ENCODE peak calls at places on chromosomes 13 and 19, in five cellular contexts. X, S, I, K and J are unnamed samples.
A peak's percentile ranks its signal among the peaks of the same experiment; 100 is the strongest.

GRCh38 chr19:44401108-44401786 is at the start of gene ZNF285:
- DNase-seq in I (peak; percentile 97), K (peak; percentile 94), S (peak; percentile 52), X (peak; percentile 97), J (peak; percentile 94)

GRCh38 chr19:41541990-41542584 is 33.9 kb upstream of the CEACAM21 start:
- DNase-seq in I (peak; percentile 51), S (no peak), X (peak; percentile 74), K (peak; percentile 66), J (no peak)

GRCh38 chr19:43371909-43372308 is 18.4 kb downstream of the CD177 start:
- DNase-seq in S (no peak), X (no peak), K (no peak), I (no peak), J (no peak)

GRCh38 chr13:48813518-48813917 is 159.8 kb downstream of the CYSLTR2 start:
- DNase-seq in S (no peak), K (no peak), X (no peak), I (no peak), J (no peak)

GRCh38 chr13:52128714-52129700 is at the start of gene NEK5:
- DNase-seq in I (peak; percentile 89), K (peak; percentile 64), X (peak; percentile 78), S (no peak), J (no peak)

GRCh38 chr19:57008432-57008831 is 111.4 kb upstream of the USP29 start:
- DNase-seq in I (no peak), K (no peak), X (no peak), S (no peak), J (no peak)

GRCh38 chr19:30236587-30236986 is 135.6 kb upstream of the ZNF536 start:
- DNase-seq in S (no peak), X (no peak), K (no peak), I (no peak), J (no peak)

GRCh38 chr19:41646589-41647204 is 19.8 kb upstream of the CEACAM4 start:
- DNase-seq in S (no peak), I (no peak), X (no peak), K (no peak), J (no peak)

GRCh38 chr19:609001-609340 is 19.3 kb downstream of the HCN2 start:
- DNase-seq in I (no peak), X (peak; percentile 56), K (peak; percentile 67), S (no peak), J (no peak)

GRCh38 chr13:112179995-112180394 is 113.0 kb downstream of the SOX1 start:
- DNase-seq in K (no peak), I (no peak), X (no peak), S (no peak), J (no peak)

GRCh38 chr19:48398329-48399235 is 5.1 kb downstream of the GRIN2D start:
- DNase-seq in K (peak; percentile 83), X (peak; percentile 85), I (peak; percentile 77), S (peak; percentile 21), J (peak; percentile 41)

GRCh38 chr13:32309812-32310706 is 5.1 kb downstream of the ZAR1L start:
- DNase-seq in X (peak; percentile 21), I (peak; percentile 70), S (no peak), K (peak; percentile 34), J (peak; percentile 39)

GRCh38 chr19:24000656-24001055 is 86.0 kb downstream of the ZNF726 start:
- DNase-seq in S (no peak), X (no peak), I (no peak), K (no peak), J (no peak)

GRCh38 chr13:40787062-40787461 is 2.3 kb upstream of the SLC25A15 start:
- DNase-seq in S (no peak), K (no peak), I (no peak), X (no peak), J (no peak)

GRCh38 chr13:44786724-44787123 is 202.5 kb downstream of the NUFIP1 start:
- DNase-seq in X (no peak), S (no peak), K (no peak), I (no peak), J (no peak)

GRCh38 chr13:100203696-100204367 is 114.9 kb downstream of the PCCA start:
- DNase-seq in X (no peak), K (no peak), S (no peak), I (no peak), J (no peak)

GRCh38 chr19:33251526-33252090 is 26.0 kb upstream of the SLC7A10 start:
- DNase-seq in I (no peak), X (no peak), S (no peak), K (no peak), J (no peak)

GRCh38 chr19:778910-779653 is 18.2 kb upstream of the PTBP1 start:
- DNase-seq in I (no peak), K (no peak), X (no peak), S (no peak), J (peak; percentile 82)

GRCh38 chr13:39575641-39576238 is 27.3 kb downstream of the LHFPL6 start:
- DNase-seq in X (no peak), K (no peak), S (no peak), I (no peak), J (no peak)

GRCh38 chr13:27406178-27406939 is 18.1 kb upstream of the GTF3A start:
- DNase-seq in K (no peak), X (no peak), S (no peak), I (peak; percentile 35), J (no peak)

GRCh38 chr19:491146-491741 is 5.0 kb upstream of the MADCAM1 start:
- DNase-seq in S (no peak), K (no peak), X (no peak), I (no peak), J (no peak)

GRCh38 chr19:13181747-13182388 is 31.7 kb downstream of the IER2 start:
- DNase-seq in K (peak; percentile 58), I (peak; percentile 19), X (no peak), S (no peak), J (no peak)

GRCh38 chr19:16289594-16289993 is 35.0 kb upstream of the KLF2 start:
- DNase-seq in K (no peak), I (no peak), X (no peak), S (no peak), J (no peak)

GRCh38 chr19:15091918-15092753 is 10.1 kb downstream of the OR1I1 start:
- DNase-seq in I (peak; percentile 73), S (no peak), X (peak; percentile 45), K (no peak), J (peak; percentile 44)

DNA sequence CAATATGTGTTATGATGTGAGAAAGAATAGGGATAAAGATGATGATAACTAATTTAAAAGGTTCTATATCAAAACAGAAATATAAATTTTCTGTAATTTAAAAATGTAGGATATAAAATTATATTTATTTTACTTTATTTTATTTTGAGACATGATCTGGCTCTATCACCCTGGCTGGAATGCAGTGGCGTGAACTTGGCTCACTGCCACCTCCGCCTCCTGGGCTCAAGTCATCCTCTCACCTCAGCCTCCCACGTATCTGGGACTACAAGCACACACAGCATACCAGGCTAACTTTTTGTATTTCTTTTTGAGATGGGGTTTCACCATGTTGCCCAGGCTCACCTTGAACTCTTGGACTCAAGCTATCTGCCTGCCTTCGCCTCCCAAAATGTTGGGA is 214.9 kb upstream of the SLITRK1 start:
- DNase-seq in X (no peak), K (no peak), S (no peak), I (no peak), J (no peak)
- TF ChIP-seq CTCF in X (no peak), K (no peak), S (no peak), I (no peak), J (no peak)

DNA sequence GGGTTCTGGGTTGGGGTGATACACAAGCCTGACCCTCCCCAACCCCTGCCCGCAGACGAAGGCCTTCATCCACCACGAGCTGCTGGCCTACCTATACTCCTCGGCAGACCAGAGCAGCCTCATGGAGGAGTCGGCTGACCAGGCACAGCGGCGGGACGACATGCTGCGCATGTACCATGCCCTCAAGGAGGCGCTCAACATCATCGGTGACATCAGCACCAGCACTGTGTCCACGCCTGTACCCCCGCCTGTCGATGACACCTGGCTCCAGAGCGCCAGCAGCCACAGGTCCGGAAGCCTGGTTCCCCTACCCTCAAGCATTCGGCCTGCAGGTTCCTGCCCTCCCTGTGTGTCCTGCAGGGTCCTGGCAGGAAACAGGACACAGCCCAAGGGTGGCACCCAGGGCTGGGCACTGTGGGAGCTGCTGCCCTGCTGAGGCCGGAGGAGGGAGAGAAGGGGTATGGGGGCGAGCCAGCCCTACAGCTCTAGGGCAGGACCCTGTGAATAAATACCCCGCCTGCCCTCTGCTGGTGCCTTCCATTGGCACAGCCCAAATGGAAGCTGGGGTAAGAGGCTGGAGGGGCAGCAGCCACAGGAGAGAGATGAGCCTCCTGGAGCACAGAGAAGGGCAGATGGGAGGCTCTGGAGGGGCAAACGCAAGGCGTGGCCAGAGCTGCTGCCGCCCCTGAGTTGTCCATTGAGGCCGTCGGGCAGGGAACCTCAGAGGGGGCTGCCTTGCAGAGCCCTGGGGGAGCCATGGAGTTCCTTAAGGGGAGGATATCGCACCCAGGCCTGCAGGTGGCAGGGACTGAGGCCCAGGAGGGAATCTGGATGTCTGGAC is 6.8 kb downstream of the TMED1 start:
- DNase-seq in S (no peak), K (no peak), I (no peak), X (no peak), J (no peak)
- TF ChIP-seq CTCF in S (no peak), K (no peak), I (no peak), X (no peak), J (no peak)

GRCh38 chr19:5823579-5824281 is 15.8 kb downstream of the FUT6 start:
- DNase-seq in I (no peak), K (no peak), S (no peak), X (peak; percentile 46), J (no peak)
- TF ChIP-seq CTCF in I (no peak), K (no peak), S (no peak), X (peak; percentile 17), J (no peak)

GRCh38 chr19:58228584-58229254 is at the start of gene ZNF544:
- DNase-seq in S (peak; percentile 7), X (peak; percentile 88), K (peak; percentile 85), I (peak; percentile 87), J (peak; percentile 25)

GRCh38 chr19:58227964-58228583 is 640 bp upstream of the ZNF544 start:
- DNase-seq in S (no peak), K (no peak), I (peak; percentile 19), X (no peak), J (no peak)

DNA sequence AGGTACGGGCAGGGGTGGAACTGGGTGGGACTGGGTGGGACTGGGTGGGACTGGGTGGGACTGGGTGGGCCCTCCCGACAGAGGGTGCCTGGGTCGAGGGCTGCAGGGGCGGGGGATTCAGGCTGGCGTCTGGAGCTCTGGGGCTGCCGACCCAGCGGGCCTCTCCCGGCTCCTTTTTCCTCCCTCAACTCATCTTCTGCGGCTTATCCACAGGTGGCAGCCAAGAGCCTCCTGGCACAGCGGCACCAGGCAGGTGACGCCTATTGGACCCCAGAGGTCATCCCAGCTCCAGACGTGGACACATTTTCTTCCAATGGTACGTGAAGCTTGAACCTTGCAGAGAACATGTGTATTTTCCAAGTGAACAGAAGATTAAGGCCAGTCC is 533 bp downstream of the ZNF544 start:
- DNase-seq in K (no peak), I (peak; percentile 36), X (peak; percentile 31), S (no peak), J (no peak)
- TF ChIP-seq CTCF in K (no peak), I (no peak), X (peak; percentile 25), S (no peak), J (peak; percentile 13)

DNA sequence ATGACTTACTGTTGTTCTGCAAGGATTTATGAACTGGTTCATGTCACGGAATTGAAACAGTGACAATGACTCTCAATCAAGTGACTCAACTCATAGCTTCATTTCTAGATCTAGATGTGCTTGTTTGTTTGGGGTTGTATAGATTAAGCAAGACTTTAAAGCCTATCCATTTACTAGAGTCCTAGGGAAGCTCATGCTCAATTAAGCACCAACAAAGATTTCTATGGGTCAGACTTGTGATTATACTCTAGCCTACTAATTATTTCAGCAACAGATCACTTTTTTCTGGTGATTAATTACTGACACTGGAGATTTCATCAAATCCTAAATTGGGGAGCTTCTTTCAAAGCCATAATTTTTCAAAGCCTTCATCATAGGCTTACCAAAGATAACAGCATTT is 509.8 kb upstream of the NBEA start:
- DNase-seq in I (no peak), X (no peak), S (no peak), K (no peak), J (no peak)
- TF ChIP-seq CTCF in I (no peak), X (no peak), S (no peak), K (no peak), J (no peak)